ENCODE peak calls at places on chromosomes 11 and 22, in five cellular contexts. One of them, this sample, is unnamed.

GRCh38 chr11:44564653-44565007 is 833 bp upstream of the CD82 start:
- DNase-seq in NCI-H774: peak
- DNase-seq in dermis microvascular lymphatic vessel endothelial cell: peak
- DNase-seq in NCI-H460: peak
- DNase-seq in naive B cell: no peak
- DNase-seq in this sample: peak

GRCh38 chr11:61401558-61401957 is 9.2 kb downstream of the TMEM216 start:
- DNase-seq in NCI-H774: no peak
- DNase-seq in dermis microvascular lymphatic vessel endothelial cell: no peak
- DNase-seq in NCI-H460: no peak
- DNase-seq in naive B cell: no peak
- DNase-seq in this sample: no peak

GRCh38 chr11:112249871-112250590 is 10.6 kb downstream of the PLET1 start:
- DNase-seq in NCI-H774: no peak
- DNase-seq in dermis microvascular lymphatic vessel endothelial cell: no peak
- DNase-seq in NCI-H460: no peak
- DNase-seq in naive B cell: no peak
- DNase-seq in this sample: no peak

GRCh38 chr22:41003041-41003440 is 51.9 kb downstream of the RBX1 start:
- DNase-seq in NCI-H774: no peak
- DNase-seq in dermis microvascular lymphatic vessel endothelial cell: no peak
- DNase-seq in NCI-H460: no peak
- DNase-seq in naive B cell: no peak
- DNase-seq in this sample: no peak

GRCh38 chr22:25970348-25970995 is 198.8 kb upstream of the SEZ6L start:
- DNase-seq in NCI-H774: no peak
- DNase-seq in dermis microvascular lymphatic vessel endothelial cell: no peak
- DNase-seq in NCI-H460: no peak
- DNase-seq in naive B cell: no peak
- DNase-seq in this sample: peak

GRCh38 chr11:8122173-8122572 is 41.2 kb downstream of the TUB start:
- DNase-seq in NCI-H774: no peak
- DNase-seq in dermis microvascular lymphatic vessel endothelial cell: no peak
- DNase-seq in NCI-H460: no peak
- DNase-seq in naive B cell: no peak
- DNase-seq in this sample: no peak

GRCh38 chr22:36277482-36278291 is 24.8 kb downstream of the APOL1 start:
- DNase-seq in NCI-H774: no peak
- DNase-seq in dermis microvascular lymphatic vessel endothelial cell: peak
- DNase-seq in NCI-H460: peak
- DNase-seq in naive B cell: peak
- DNase-seq in this sample: peak

GRCh38 chr11:46238078-46238966 is 39.1 kb upstream of the CREB3L1 start:
- DNase-seq in NCI-H774: peak
- DNase-seq in dermis microvascular lymphatic vessel endothelial cell: peak
- DNase-seq in NCI-H460: no peak
- DNase-seq in naive B cell: peak
- DNase-seq in this sample: no peak

GRCh38 chr11:134445601-134446325 is 33.7 kb upstream of the B3GAT1 start:
- DNase-seq in NCI-H774: no peak
- DNase-seq in dermis microvascular lymphatic vessel endothelial cell: no peak
- DNase-seq in NCI-H460: no peak
- DNase-seq in naive B cell: no peak
- DNase-seq in this sample: no peak

GRCh38 chr11:115552151-115552550 is 47.9 kb upstream of the CADM1 start:
- DNase-seq in NCI-H774: no peak
- DNase-seq in dermis microvascular lymphatic vessel endothelial cell: no peak
- DNase-seq in NCI-H460: no peak
- DNase-seq in naive B cell: no peak
- DNase-seq in this sample: no peak

GRCh38 chr11:117096140-117096972 is 1.9 kb downstream of the SIK3 start:
- DNase-seq in NCI-H774: no peak
- DNase-seq in dermis microvascular lymphatic vessel endothelial cell: no peak
- DNase-seq in NCI-H460: no peak
- DNase-seq in naive B cell: peak
- DNase-seq in this sample: no peak

GRCh38 chr11:28524098-28524497 is 415.9 kb downstream of the METTL15 start:
- DNase-seq in NCI-H774: no peak
- DNase-seq in dermis microvascular lymphatic vessel endothelial cell: no peak
- DNase-seq in NCI-H460: no peak
- DNase-seq in naive B cell: no peak
- DNase-seq in this sample: no peak

GRCh38 chr11:70501933-70502540 is 103.7 kb downstream of the CTTN start:
- DNase-seq in NCI-H774: no peak
- DNase-seq in dermis microvascular lymphatic vessel endothelial cell: no peak
- DNase-seq in NCI-H460: no peak
- DNase-seq in naive B cell: no peak
- DNase-seq in this sample: peak

GRCh38 chr22:50115693-50116092 is 25.9 kb downstream of the MOV10L1 start:
- DNase-seq in NCI-H774: peak
- DNase-seq in dermis microvascular lymphatic vessel endothelial cell: peak
- DNase-seq in NCI-H460: no peak
- DNase-seq in naive B cell: no peak
- DNase-seq in this sample: no peak

GRCh38 chr22:49971232-49972162 is 10.9 kb downstream of the PIM3 start:
- DNase-seq in NCI-H774: no peak
- DNase-seq in dermis microvascular lymphatic vessel endothelial cell: no peak
- DNase-seq in NCI-H460: peak
- DNase-seq in naive B cell: peak
- DNase-seq in this sample: no peak

GRCh38 chr11:19447150-19447566 is 206.4 kb upstream of the E2F8 start:
- DNase-seq in NCI-H774: no peak
- DNase-seq in dermis microvascular lymphatic vessel endothelial cell: peak
- DNase-seq in NCI-H460: no peak
- DNase-seq in naive B cell: no peak
- DNase-seq in this sample: no peak

GRCh38 chr11:99098258-99098657 is 77.5 kb downstream of the CNTN5 start:
- DNase-seq in NCI-H774: no peak
- DNase-seq in dermis microvascular lymphatic vessel endothelial cell: no peak
- DNase-seq in NCI-H460: no peak
- DNase-seq in naive B cell: no peak
- DNase-seq in this sample: no peak

GRCh38 chr22:42714768-42715430 is 5.8 kb downstream of the A4GALT start:
- DNase-seq in NCI-H774: no peak
- DNase-seq in dermis microvascular lymphatic vessel endothelial cell: no peak
- DNase-seq in NCI-H460: no peak
- DNase-seq in naive B cell: no peak
- DNase-seq in this sample: no peak